ENCODE peak calls at places on chromosomes 12 and 14, in four cellular contexts. H, F, C and N are unnamed samples.

GRCh38 chr12:120006248-120006975 is 17.4 kb downstream of the BICDL1 start:
- DNase-seq in F (no peak), H (no peak), C (no peak), N (no peak)

GRCh38 chr12:65747338-65747737 is 76.9 kb upstream of the HMGA2 start:
- DNase-seq in C (no peak), H (no peak), F (no peak), N (no peak)

GRCh38 chr12:65561798-65562382 is 262.4 kb upstream of the HMGA2 start:
- DNase-seq in C (no peak), H (no peak), F (no peak), N (no peak)

GRCh38 chr14:77053046-77053841 is 24.7 kb upstream of the IRF2BPL start:
- DNase-seq in C (no peak), H (no peak), F (peak), N (peak)

GRCh38 chr12:100779191-100779590 is 15.4 kb upstream of the ANO4 start:
- DNase-seq in F (no peak), C (no peak), H (no peak), N (no peak)

GRCh38 chr12:50188280-50188781 is 21.2 kb upstream of the CERS5 start:
- DNase-seq in F (no peak), H (no peak), C (no peak), N (no peak)

GRCh38 chr12:106329231-106329985 is 26.9 kb downstream of the TCP11L2 start:
- DNase-seq in F (no peak), C (no peak), H (no peak), N (no peak)

GRCh38 chr14:80425686-80426085 is 214.4 kb upstream of the DIO2 start:
- DNase-seq in H (peak), F (no peak), C (no peak), N (no peak)

GRCh38 chr14:101721951-101722661 is 39.4 kb upstream of the PPP2R5C start:
- DNase-seq in H (no peak), C (no peak), F (peak), N (peak)

GRCh38 chr12:109818900-109819500 is 14.2 kb downstream of the TRPV4 start:
- DNase-seq in C (peak), H (no peak), F (no peak), N (no peak)

GRCh38 chr12:113420996-113421595 is 1.1 kb upstream of the SDSL start:
- DNase-seq in H (no peak), F (no peak), C (no peak), N (no peak)

GRCh38 chr12:59055204-59055839 is 135.0 kb upstream of the LRIG3 start:
- DNase-seq in H (peak), C (no peak), F (no peak), N (no peak)

GRCh38 chr14:76575108-76575507 is 186.2 kb upstream of the VASH1 start:
- DNase-seq in F (no peak), H (no peak), C (no peak), N (no peak)

GRCh38 chr12:64999157-64999425 is 122.0 kb downstream of the WIF1 start:
- DNase-seq in C (no peak), F (no peak), H (no peak), N (no peak)

GRCh38 chr12:68203460-68203875 is 22.1 kb downstream of the IL26 start:
- DNase-seq in F (no peak), H (no peak), C (no peak), N (no peak)

GRCh38 chr12:24111101-24111500 is 161.6 kb upstream of the SOX5 start:
- DNase-seq in C (no peak), H (no peak), F (no peak), N (no peak)

GRCh38 chr12:53538209-53538689 is 31.0 kb upstream of the NPFF start:
- DNase-seq in C (no peak), H (no peak), F (no peak), N (no peak)

GRCh38 chr12:124655317-124656213 is 88.2 kb upstream of the NCOR2 start:
- DNase-seq in F (peak), C (no peak), H (no peak), N (no peak)

GRCh38 chr14:90295870-90296516 is 35.7 kb downstream of the NRDE2 start:
- DNase-seq in C (no peak), F (no peak), H (no peak), N (no peak)
- TF ChIP-seq POLR2AphosphoS5 in C (no peak), F (no peak), H (no peak), N (no peak)

DNA sequence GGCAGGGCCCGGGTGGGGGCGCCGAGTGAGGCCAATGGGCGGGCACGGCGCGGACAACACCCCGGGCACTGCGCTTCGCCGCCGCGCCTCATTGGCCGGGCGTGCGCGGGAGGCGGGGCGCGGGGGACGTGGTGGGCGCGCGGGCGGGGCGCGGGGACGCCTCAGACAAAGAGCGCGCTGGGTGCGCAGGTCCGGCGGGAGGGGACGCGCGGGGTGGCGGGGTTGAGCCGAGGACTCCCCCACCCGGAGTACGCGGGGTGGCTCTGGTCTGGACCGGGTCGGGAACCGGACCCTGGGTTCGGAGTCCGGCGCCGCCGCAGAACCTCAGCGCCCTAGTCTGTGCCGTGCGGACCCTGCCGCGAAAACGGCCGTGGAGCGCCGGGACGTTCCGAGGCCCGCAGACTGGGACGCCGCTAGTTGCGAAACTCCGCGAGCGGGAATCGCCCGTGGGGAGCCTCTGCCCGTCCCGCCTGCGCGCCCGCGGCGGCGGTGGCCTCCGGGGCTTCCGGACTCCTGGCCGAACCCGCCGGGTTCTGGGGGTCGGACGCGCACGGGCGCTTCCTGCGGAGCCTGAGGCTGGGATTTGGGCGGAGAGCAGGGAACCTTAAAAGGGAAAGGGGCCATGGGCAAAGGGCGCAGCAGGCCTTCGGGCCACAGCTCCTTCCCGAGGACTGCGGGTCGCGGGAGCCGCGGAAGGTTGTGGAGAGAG is 416 bp upstream of the SLC25A29 start:
- DNase-seq in H (peak), F (peak), C (peak), N (peak)
- H3K27ac ChIP-seq in H (peak), F (no peak), C (peak), N (peak)

GRCh38 chr14:106134901-106135300 is 608.5 kb downstream of the TMEM121 start:
- DNase-seq in H (no peak), C (no peak), F (no peak), N (no peak)

DNA sequence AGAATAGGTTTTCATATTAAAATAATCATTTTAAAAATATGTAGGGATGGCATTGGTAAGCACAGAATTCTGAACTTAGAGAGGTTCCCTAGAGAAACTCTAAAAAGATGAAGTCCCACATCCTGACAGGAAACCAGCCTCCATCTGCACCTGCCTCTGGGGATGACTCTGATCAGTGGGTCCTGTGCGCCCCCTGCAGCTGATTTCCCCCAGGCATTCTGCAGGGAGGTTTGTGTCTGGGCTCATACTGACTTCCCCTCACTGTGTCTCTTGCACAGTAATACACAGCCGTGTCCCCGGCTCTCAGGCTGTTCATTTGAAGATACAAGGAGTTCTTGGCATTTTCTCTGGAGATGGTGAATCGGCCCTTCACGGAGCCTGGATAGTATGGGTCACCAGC is 602.9 kb downstream of the TMEM121 start:
- DNase-seq in C (no peak), H (no peak), F (no peak), N (no peak)
- TF ChIP-seq CTCF in C (no peak), H (no peak), F (no peak), N (no peak)

GRCh38 chr12:10031771-10032175 is 1.3 kb downstream of the CLEC9A start:
- DNase-seq in F (peak), C (no peak), H (no peak), N (no peak)
- TF ChIP-seq POLR2AphosphoS5 in F (no peak), C (no peak), H (no peak), N (no peak)

GRCh38 chr12:116319851-116320621 is 42.5 kb upstream of the MED13L start:
- DNase-seq in C (no peak), H (no peak), F (no peak), N (no peak)
- H3K27ac ChIP-seq in C (peak), H (no peak), F (no peak), N (peak)

DNA sequence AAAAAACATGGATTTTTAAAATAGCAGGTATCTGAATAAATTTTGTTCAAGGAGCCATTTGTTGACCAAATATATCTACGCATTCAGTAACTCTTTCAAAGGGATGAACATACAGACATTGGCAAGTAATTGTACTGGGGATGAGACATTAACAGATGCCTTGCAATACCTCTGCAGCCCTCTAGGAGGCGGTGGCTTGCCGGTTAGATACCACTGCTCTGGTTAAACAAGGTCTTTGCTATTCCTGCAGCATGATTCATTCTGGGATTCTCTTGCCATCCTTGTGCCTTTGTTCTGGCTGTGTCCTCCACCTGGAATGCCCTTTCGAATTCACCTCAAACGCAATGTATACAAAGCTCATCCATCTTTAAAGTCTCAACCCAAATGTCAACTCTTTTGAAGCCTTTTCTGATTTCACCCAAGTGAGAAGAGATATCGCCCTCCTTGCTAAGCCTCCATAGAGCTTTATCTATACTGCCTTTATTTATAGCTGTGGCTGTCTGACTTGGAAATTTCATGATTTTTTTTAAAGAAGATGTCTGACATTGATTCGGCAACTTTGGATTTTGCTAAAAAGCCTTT is 131.0 kb upstream of the SRRM4 start:
- DNase-seq in F (peak), H (peak), C (no peak), N (no peak)
- TF ChIP-seq CTCF in F (peak), H (peak), C (no peak), N (peak)